ENCODE peak calls at places on chromosomes 7 and 10, in seven cellular contexts. O is adrenal gland, M is stomach, I is uterus, P is tibial nerve, U is IMR-90, A is esophagus muscularis mucosa. Q is an unnamed sample.

GRCh38 chr10:102545265-102545664 is 41.5 kb downstream of the SUFU start:
- DNase-seq in M (no peak), A (no peak), I (no peak), O (no peak), U (no peak), P (no peak), Q (no peak)

GRCh38 chr7:120819861-120820260 is 38.1 kb downstream of the TSPAN12 start:
- DNase-seq in U (no peak), M (no peak), O (no peak), P (no peak), A (no peak), I (no peak), Q (no peak)

GRCh38 chr7:136309407-136309806 is 332.2 kb upstream of the MTPN start:
- DNase-seq in I (no peak), P (no peak), A (no peak), M (no peak), O (no peak), U (no peak), Q (no peak)

GRCh38 chr10:125448596-125448995 is 234.4 kb downstream of the TEX36 start:
- DNase-seq in M (no peak), I (no peak), O (peak; percentile 24), U (peak; percentile 4), P (no peak), A (no peak), Q (no peak)

GRCh38 chr7:105649727-105650381 is 68.6 kb upstream of the EFCAB10 start:
- DNase-seq in P (no peak), O (peak; percentile 29), I (no peak), M (no peak), U (peak; percentile 75), A (no peak), Q (no peak)

GRCh38 chr10:129631011-129631410 is 164.0 kb downstream of the MGMT start:
- DNase-seq in I (no peak), P (no peak), M (no peak), O (no peak), U (peak; percentile 41), A (no peak), Q (no peak)

GRCh38 chr10:8049874-8050560 is 4.5 kb upstream of the GATA3 start:
- DNase-seq in M (no peak), P (no peak), I (no peak), O (no peak), A (no peak), U (no peak), Q (no peak)

GRCh38 chr7:156474241-156474743 is 166.3 kb upstream of the RNF32 start:
- DNase-seq in U (peak; percentile 90), M (no peak), I (no peak), O (peak; percentile 73), P (no peak), A (no peak), Q (no peak)

GRCh38 chr7:100093498-100093897 is 4.7 kb downstream of the COPS6 start:
- DNase-seq in O (no peak), I (no peak), M (no peak), U (no peak), A (no peak), P (no peak), Q (no peak)

GRCh38 chr10:132544744-132545658 is 7.4 kb downstream of the INPP5A start:
- DNase-seq in O (no peak), P (no peak), I (peak; percentile 16), U (no peak), A (no peak), M (no peak), Q (no peak)

GRCh38 chr7:1433128-1433920 is 25.9 kb downstream of the MICALL2 start:
- DNase-seq in O (no peak), I (no peak), M (no peak), A (no peak), P (no peak), U (no peak), Q (no peak)

GRCh38 chr10:48939790-48940325 is at the start of gene LRRC18:
- DNase-seq in A (no peak), M (no peak), O (no peak), U (no peak), P (no peak), I (no peak), Q (no peak)

GRCh38 chr10:5628798-5629788 is 37.3 kb downstream of the ASB13 start:
- DNase-seq in P (no peak), U (peak; percentile 60), A (no peak), M (no peak), O (no peak), I (no peak), Q (no peak)

GRCh38 chr7:4631021-4631663 is 51.0 kb upstream of the FOXK1 start:
- DNase-seq in M (no peak), A (no peak), P (no peak), U (no peak), O (no peak), I (no peak), Q (no peak)

GRCh38 chr7:36311539-36311938 is 78.1 kb upstream of the ANLN start:
- DNase-seq in M (peak; percentile 14), A (no peak), O (no peak), U (no peak), I (no peak), P (no peak), Q (no peak)

GRCh38 chr10:94403034-94403822 is 887 bp downstream of the TBC1D12 start:
- DNase-seq in U (peak; percentile 67), A (no peak), O (peak; percentile 67), P (peak; percentile 18), M (peak; percentile 76), I (peak; percentile 33), Q (peak; percentile 69)

GRCh38 chr7:2431260-2431867 is 28.0 kb downstream of the CHST12 start:
- DNase-seq in P (no peak), O (no peak), U (no peak), M (no peak), A (no peak), I (no peak), Q (no peak)

GRCh38 chr10:127207081-127207480 is 10.7 kb upstream of the INSYN2A start:
- DNase-seq in A (no peak), M (no peak), P (no peak), O (no peak), I (no peak), U (no peak), Q (no peak)

GRCh38 chr10:13349776-13350274 is 1.7 kb upstream of the SEPHS1 start:
- DNase-seq in O (peak; percentile 77), P (peak; percentile 29), I (peak; percentile 37), U (peak; percentile 54), M (peak; percentile 37), A (no peak), Q (peak; percentile 54)

GRCh38 chr7:14687777-14688176 is 214.8 kb downstream of the DGKB start:
- DNase-seq in A (no peak), M (no peak), O (no peak), U (no peak), P (no peak), I (no peak), Q (no peak)

GRCh38 chr10:126671402-126671975 is 996 bp upstream of the C10orf90 start:
- DNase-seq in U (no peak), M (no peak), O (no peak), I (no peak), A (no peak), P (no peak), Q (no peak)

DNA sequence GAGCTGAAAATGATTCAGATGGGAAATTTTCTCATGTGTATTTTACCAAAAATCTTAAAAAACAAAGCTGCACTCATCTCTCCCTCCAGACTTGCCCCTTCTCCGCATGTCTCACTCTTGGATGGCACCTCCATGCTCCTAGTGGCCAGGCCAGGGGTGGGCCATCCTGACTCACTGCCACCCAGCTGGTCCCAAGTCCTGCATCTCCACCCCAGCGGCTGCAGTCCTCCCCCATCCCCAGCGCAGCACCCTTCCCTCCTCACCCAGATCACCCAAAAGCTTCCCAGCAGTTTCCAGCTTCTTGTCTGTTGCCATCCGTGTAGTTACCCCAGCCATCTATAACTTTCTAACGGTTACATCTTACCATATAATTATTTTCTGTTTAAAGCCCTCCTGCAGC is 53.0 kb upstream of the INSIG1 start:
- DNase-seq in U (no peak), M (no peak), O (no peak), A (no peak), P (no peak), I (no peak), Q (no peak)
- TF ChIP-seq POLR2A in U (no peak), M (no peak), O (no peak), A (no peak), P (no peak), I (no peak), Q (no peak)

GRCh38 chr7:92830047-92830446 is 6.3 kb downstream of the CDK6 start:
- DNase-seq in P (no peak), M (no peak), I (no peak), U (no peak), A (no peak), O (no peak), Q (no peak)

GRCh38 chr7:92832623-92833023 is 3.8 kb downstream of the CDK6 start:
- DNase-seq in A (no peak), O (no peak), U (no peak), I (no peak), M (no peak), P (no peak), Q (no peak)

GRCh38 chr7:92831716-92832622 is 4.4 kb downstream of the CDK6 start:
- DNase-seq in I (no peak), P (no peak), A (no peak), O (peak; percentile 23), M (no peak), U (peak; percentile 96), Q (no peak)

GRCh38 chr7:92833024-92833765 is 3.2 kb downstream of the CDK6 start:
- DNase-seq in M (peak; percentile 92), I (peak; percentile 77), O (peak; percentile 90), U (peak; percentile 74), P (peak; percentile 69), A (peak; percentile 94), Q (peak; percentile 92)

GRCh38 chr7:92830532-92831110 is 5.8 kb downstream of the CDK6 start:
- DNase-seq in M (no peak), P (no peak), U (peak; percentile 46), I (no peak), O (no peak), A (no peak), Q (no peak)
- H3K4me3 ChIP-seq in M (peak overlapping the region; percentile 78), P (no peak overlapping the region), U (peak overlapping the region; percentile 98), I (no peak overlapping the region), O (no peak overlapping the region), A (no peak overlapping the region), Q (no peak overlapping the region)

GRCh38 chr10:30059209-30060107 is at the start of gene JCAD:
- DNase-seq in M (peak; percentile 83), O (peak; percentile 78), P (peak; percentile 68), A (no peak), I (peak; percentile 79), U (no peak), Q (peak; percentile 84)
- H3K27ac ChIP-seq in M (peak within 1 kb of the TSS; percentile 84), O (peak within 1 kb of the TSS; percentile 91), P (peak within 1 kb of the TSS; percentile 86), A (peak within 1 kb of the TSS; percentile 88), I (peak within 1 kb of the TSS; percentile 92), U (peak within 1 kb of the TSS; percentile 99), Q (peak within 1 kb of the TSS; percentile 15)

DNA sequence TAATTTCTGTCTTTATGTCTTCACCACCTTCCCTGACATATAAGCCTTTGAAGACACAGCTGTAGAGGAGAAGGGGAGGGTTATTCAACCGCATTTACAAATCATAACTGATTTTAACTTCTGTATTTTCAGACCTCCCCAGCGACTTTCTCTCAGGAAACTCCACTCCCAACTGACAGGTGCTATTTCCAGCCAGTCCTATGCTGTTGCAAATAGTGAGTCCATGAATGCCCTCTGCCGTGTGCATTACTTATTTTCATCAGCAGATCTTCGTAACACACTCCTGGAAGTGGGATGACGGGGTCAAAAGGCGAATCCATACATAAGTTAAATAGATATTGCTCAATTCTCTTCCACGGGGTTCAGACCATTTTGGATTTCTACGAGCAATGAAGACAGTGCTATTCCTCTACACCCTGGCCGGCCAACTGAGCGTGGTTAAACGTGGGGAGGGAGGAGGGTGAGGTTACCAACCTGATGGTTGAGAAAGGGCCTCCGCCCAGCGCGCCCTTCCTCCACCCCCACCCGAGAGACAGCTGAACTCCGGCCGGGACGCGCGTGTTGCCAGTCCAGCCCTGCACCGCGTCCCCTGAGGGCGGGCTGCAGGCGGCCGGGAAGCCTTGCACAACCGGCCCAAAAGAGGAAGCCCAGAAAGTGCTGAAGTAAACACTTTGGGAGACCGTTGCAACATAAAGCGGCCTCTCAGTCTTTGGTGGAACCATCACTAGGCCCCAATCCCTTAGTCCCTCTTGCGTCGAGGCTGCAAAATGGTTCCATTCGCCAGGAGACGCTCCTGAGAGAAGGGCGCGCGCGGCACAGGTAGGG is at the start of gene APBB1IP:
- DNase-seq in I (no peak), O (peak; percentile 45), M (peak; percentile 65), P (peak; percentile 48), U (no peak), A (peak; percentile 95), Q (peak; percentile 97)
- TF ChIP-seq POLR2A in I (no peak), O (peak; percentile 17), M (no peak), P (no peak), U (no peak), A (no peak), Q (peak; percentile 73)